ENCODE peak calls at places on chromosomes 5 and 9, in eight cellular contexts. D is IMR-90, F is fibroblast of the aortic adventitia, N is suprapubic skin, U is stomach, W is GM20000, G is Calu3, Y is adrenal gland. C is an unnamed sample.
A peak's percentile ranks its signal among the peaks of the same experiment; 100 is the strongest.

GRCh38 chr9:126838055-126838811 is 22.2 kb upstream of the ZBTB34 start:
- DNase-seq in D (no peak), U (no peak), F (no peak), G (no peak), N (no peak), W (no peak), Y (no peak), C (no peak)

GRCh38 chr9:115093550-115093949 is 24.4 kb downstream of the TNC start:
- DNase-seq in F (no peak), D (no peak), U (no peak), G (no peak), Y (no peak), W (no peak), N (no peak), C (no peak)

GRCh38 chr5:74124826-74125225 is 498.8 kb downstream of the ARHGEF28 start:
- DNase-seq in G (no peak), W (no peak), N (no peak), U (no peak), D (peak; percentile 32), F (no peak), Y (no peak), C (no peak)

GRCh38 chr5:94422819-94423218 is 195.6 kb downstream of the KIAA0825 start:
- DNase-seq in D (peak; percentile 35), F (peak; percentile 27), Y (no peak), N (no peak), G (peak; percentile 20), U (no peak), W (no peak), C (no peak)

GRCh38 chr5:59629561-59629960 is 264.0 kb downstream of the PDE4D start:
- DNase-seq in U (no peak), N (no peak), W (no peak), Y (no peak), G (no peak), D (no peak), F (no peak), C (no peak)

GRCh38 chr5:8418049-8418426 is 549.1 kb downstream of the MTRR start:
- DNase-seq in G (no peak), W (no peak), F (no peak), Y (no peak), U (no peak), D (no peak), N (no peak), C (peak; percentile 6)

GRCh38 chr5:22708770-22709328 is 144.3 kb downstream of the CDH12 start:
- DNase-seq in N (no peak), G (no peak), D (no peak), F (no peak), U (no peak), W (no peak), Y (no peak), C (no peak)

GRCh38 chr9:24881361-24881760 is 335.7 kb upstream of the IZUMO3 start:
- DNase-seq in W (no peak), D (no peak), U (no peak), N (no peak), G (no peak), Y (no peak), F (no peak), C (no peak)

GRCh38 chr5:1652873-1653707 is 129.3 kb upstream of the LPCAT1 start:
- DNase-seq in F (no peak), Y (no peak), W (no peak), U (no peak), N (no peak), D (no peak), G (no peak), C (no peak)

GRCh38 chr5:1649554-1649953 is 125.8 kb upstream of the LPCAT1 start:
- DNase-seq in N (no peak), F (no peak), W (no peak), U (no peak), G (no peak), D (no peak), Y (no peak), C (no peak)

GRCh38 chr5:1648806-1649205 is 125.0 kb upstream of the LPCAT1 start:
- DNase-seq in U (no peak), G (no peak), F (peak; percentile 50), Y (no peak), W (no peak), N (no peak), D (no peak), C (peak; percentile 53)

GRCh38 chr5:1651971-1652872 is 128.5 kb upstream of the LPCAT1 start:
- DNase-seq in G (no peak), U (no peak), D (no peak), F (no peak), Y (no peak), W (no peak), N (no peak), C (no peak)

DNA sequence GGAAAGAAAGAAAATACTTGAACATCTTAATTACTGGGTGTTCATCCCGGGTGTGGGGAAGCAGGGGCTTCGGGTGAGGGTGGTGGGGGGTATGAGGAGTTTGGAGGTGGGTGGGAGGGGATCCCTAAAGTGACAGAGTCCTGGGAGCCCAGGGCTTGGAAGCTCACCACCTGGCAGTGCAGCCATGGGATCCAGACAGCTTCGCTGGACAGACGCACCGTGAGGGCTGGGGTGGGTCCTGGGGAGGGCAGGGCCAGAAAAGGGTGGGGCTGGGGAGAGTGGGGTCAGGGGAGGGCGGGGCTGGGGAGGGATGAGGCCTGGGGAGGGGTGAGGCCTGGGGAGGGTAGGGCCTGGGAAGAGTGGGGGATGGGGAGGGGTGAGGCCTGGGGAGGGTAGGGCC is 127.5 kb upstream of the LPCAT1 start:
- DNase-seq in U (no peak), W (no peak), N (no peak), F (no peak), D (no peak), G (no peak), Y (no peak), C (no peak)
- TF ChIP-seq CTCF in U (no peak), W (no peak), N (no peak), F (no peak), D (no peak), G (no peak), Y (no peak), C (no peak)

GRCh38 chr5:72269411-72269780 is 50.6 kb downstream of the MRPS27 start:
- DNase-seq in G (no peak), N (no peak), Y (no peak), W (no peak), F (no peak), D (no peak), U (no peak), C (no peak)
- TF ChIP-seq CTCF in G (no peak), N (peak; percentile 1), Y (no peak), W (no peak), F (no peak), D (no peak), U (no peak), C (peak; percentile 64)

GRCh38 chr5:43515678-43516048 is 715 bp upstream of the C5orf34 start:
- DNase-seq in W (no peak), N (no peak), U (no peak), G (no peak), Y (no peak), F (no peak), D (no peak), C (no peak)
- TF ChIP-seq CTCF in W (no peak), N (no peak), U (no peak), G (no peak), Y (no peak), F (no peak), D (no peak), C (no peak)

GRCh38 chr5:55920784-55921183 is 69.6 kb downstream of the IL31RA start:
- DNase-seq in N (no peak), W (peak; percentile 1), U (no peak), D (no peak), Y (no peak), F (peak; percentile 44), G (peak; percentile 29), C (peak; percentile 13)
- TF ChIP-seq CTCF in N (no peak), W (no peak), U (no peak), D (peak; percentile 52), Y (no peak), F (peak; percentile 50), G (peak; percentile 39), C (peak; percentile 62)

DNA sequence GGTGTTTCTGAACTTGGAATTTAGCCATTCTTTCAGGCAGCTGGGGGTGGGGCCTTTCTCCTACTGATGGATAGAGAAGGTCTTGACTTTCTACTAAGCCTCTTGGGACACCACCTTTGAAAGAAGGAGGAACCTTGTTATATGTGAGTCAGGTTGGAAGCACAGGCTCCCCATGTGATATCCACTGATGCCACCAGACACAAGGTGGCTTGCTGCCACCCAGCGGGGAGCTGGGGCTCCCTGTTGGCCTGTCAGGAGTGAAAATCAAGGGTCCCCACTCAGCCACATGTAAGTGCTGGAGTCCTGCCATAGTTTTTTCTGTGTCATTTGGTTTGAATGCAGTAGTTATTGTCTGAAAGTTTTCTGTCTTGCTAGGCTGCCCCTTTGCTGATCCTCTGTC is 252.4 kb upstream of the NFIL3 start:
- DNase-seq in G (peak; percentile 56), U (no peak), F (no peak), D (no peak), W (no peak), N (no peak), Y (no peak), C (peak; percentile 47)
- TF ChIP-seq CTCF in G (peak; percentile 31), U (no peak), F (peak; percentile 22), D (peak; percentile 9), W (no peak), N (no peak), Y (no peak), C (peak; percentile 71)

GRCh38 chr5:61623401-61624069 is 291.5 kb downstream of the ZSWIM6 start:
- DNase-seq in U (no peak), Y (no peak), D (no peak), W (no peak), F (no peak), N (no peak), G (no peak), C (no peak)
- TF ChIP-seq CTCF in U (no peak), Y (no peak), D (peak; percentile 18), W (no peak), F (peak; percentile 6), N (no peak), G (no peak), C (peak; percentile 49)

DNA sequence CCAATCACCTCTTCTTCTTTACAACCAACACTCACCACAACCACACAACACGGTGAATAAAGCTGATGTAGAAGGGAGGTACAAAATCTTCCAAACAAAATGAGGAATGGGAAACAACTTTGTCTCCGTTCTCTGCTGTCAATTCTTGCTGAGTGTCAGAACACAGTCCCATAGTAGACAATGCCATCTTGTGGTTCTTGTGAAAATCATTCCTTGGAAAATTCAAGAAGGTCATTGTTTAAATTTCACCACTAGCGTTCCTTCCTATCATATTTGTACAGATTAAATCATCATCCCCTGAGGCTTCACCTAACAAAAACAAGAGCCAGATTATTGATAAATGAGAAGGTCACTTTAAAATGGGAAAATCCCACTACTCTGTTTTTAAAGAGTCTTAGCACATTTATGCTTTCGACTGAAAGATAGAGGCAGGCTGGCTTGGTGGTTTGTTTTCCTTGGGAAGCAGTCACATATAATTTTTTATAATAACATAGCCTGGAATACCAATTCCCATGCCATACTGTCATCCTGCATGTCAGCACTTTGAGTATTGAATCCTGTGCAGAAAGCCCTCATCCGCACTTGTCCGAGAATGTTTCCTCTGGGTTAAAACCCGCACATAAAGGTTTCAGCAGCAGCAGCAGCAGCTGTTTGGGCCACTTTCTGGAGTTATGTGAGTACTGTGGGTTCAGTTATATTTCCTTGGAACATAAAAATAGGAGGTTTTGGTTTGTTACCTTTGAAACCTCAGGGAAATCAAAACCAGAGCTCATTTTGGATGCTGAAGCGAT is 395.0 kb upstream of the SMARCA2 start:
- DNase-seq in N (no peak), U (no peak), D (no peak), F (no peak), Y (no peak), G (no peak), W (no peak), C (no peak)
- TF ChIP-seq CTCF in N (peak; percentile 25), U (no peak), D (no peak), F (no peak), Y (no peak), G (no peak), W (no peak), C (peak; percentile 53)

GRCh38 chr9:1005043-1005667 is 28.7 kb downstream of the DMRT3 start:
- DNase-seq in U (no peak), D (peak; percentile 47), Y (peak; percentile 23), F (peak; percentile 51), W (peak; percentile 60), N (no peak), G (peak; percentile 28), C (peak; percentile 69)
- TF ChIP-seq CTCF in U (peak; percentile 16), D (peak; percentile 65), Y (peak; percentile 36), F (peak; percentile 60), W (peak; percentile 29), N (peak; percentile 36), G (no peak), C (peak; percentile 82)

C was measured in HFFc6.